ENCODE peak calls at places on chromosomes 7 and 10, in five cellular contexts. One of them, this sample, is unnamed.

GRCh38 chr7:55172881-55173609 is 154.2 kb downstream of the EGFR start:
- DNase-seq in NCI-H1105 treated with DMSO at 0.1 percent for 48 hours: no peak
- DNase-seq in H7: no peak
- DNase-seq in colonic mucosa: no peak
- DNase-seq in AG09319: no peak
- DNase-seq in this sample: no peak

GRCh38 chr7:87480386-87480785 is 4.9 kb upstream of the ABCB4 start:
- DNase-seq in NCI-H1105 treated with DMSO at 0.1 percent for 48 hours: no peak
- DNase-seq in H7: no peak
- DNase-seq in colonic mucosa: no peak
- DNase-seq in AG09319: no peak
- DNase-seq in this sample: no peak

GRCh38 chr7:135490783-135491182 is 19.1 kb downstream of the CNOT4 start:
- DNase-seq in NCI-H1105 treated with DMSO at 0.1 percent for 48 hours: no peak
- DNase-seq in H7: no peak
- DNase-seq in colonic mucosa: peak
- DNase-seq in AG09319: no peak
- DNase-seq in this sample: no peak

GRCh38 chr7:88095-88926 is 104.1 kb upstream of the FAM20C start:
- DNase-seq in NCI-H1105 treated with DMSO at 0.1 percent for 48 hours: no peak
- DNase-seq in H7: peak
- DNase-seq in colonic mucosa: no peak
- DNase-seq in AG09319: no peak
- DNase-seq in this sample: no peak

GRCh38 chr10:44689368-44689767 is 221.8 kb upstream of the TMEM72 start:
- DNase-seq in NCI-H1105 treated with DMSO at 0.1 percent for 48 hours: no peak
- DNase-seq in H7: peak
- DNase-seq in colonic mucosa: no peak
- DNase-seq in AG09319: no peak
- DNase-seq in this sample: no peak

GRCh38 chr7:32785365-32785764 is 106.2 kb downstream of the KBTBD2 start:
- DNase-seq in NCI-H1105 treated with DMSO at 0.1 percent for 48 hours: no peak
- DNase-seq in H7: no peak
- DNase-seq in colonic mucosa: no peak
- DNase-seq in AG09319: no peak
- DNase-seq in this sample: no peak

GRCh38 chr10:71584461-71584860 is 135.1 kb downstream of the C10orf105 start:
- DNase-seq in NCI-H1105 treated with DMSO at 0.1 percent for 48 hours: no peak
- DNase-seq in H7: no peak
- DNase-seq in colonic mucosa: no peak
- DNase-seq in AG09319: no peak
- DNase-seq in this sample: no peak

GRCh38 chr10:1123198-1123597 is 67.0 kb downstream of the WDR37 start:
- DNase-seq in NCI-H1105 treated with DMSO at 0.1 percent for 48 hours: no peak
- DNase-seq in H7: no peak
- DNase-seq in colonic mucosa: peak
- DNase-seq in AG09319: no peak
- DNase-seq in this sample: no peak

GRCh38 chr7:12706900-12707536 is 19.6 kb downstream of the ARL4A start:
- DNase-seq in NCI-H1105 treated with DMSO at 0.1 percent for 48 hours: peak
- DNase-seq in H7: no peak
- DNase-seq in colonic mucosa: no peak
- DNase-seq in AG09319: no peak
- DNase-seq in this sample: no peak

GRCh38 chr10:69839696-69840345 is 38.1 kb downstream of the COL13A1 start:
- DNase-seq in NCI-H1105 treated with DMSO at 0.1 percent for 48 hours: no peak
- DNase-seq in H7: peak
- DNase-seq in colonic mucosa: no peak
- DNase-seq in AG09319: no peak
- DNase-seq in this sample: no peak

GRCh38 chr7:20026762-20027161 is 190.4 kb downstream of the MACC1 start:
- DNase-seq in NCI-H1105 treated with DMSO at 0.1 percent for 48 hours: no peak
- DNase-seq in H7: no peak
- DNase-seq in colonic mucosa: no peak
- DNase-seq in AG09319: no peak
- DNase-seq in this sample: no peak

GRCh38 chr7:85386460-85386859 is 199.6 kb upstream of the SEMA3D start:
- DNase-seq in NCI-H1105 treated with DMSO at 0.1 percent for 48 hours: no peak
- DNase-seq in H7: no peak
- DNase-seq in colonic mucosa: no peak
- DNase-seq in AG09319: no peak
- DNase-seq in this sample: no peak

GRCh38 chr10:1376384-1376945 is 320.3 kb downstream of the WDR37 start:
- DNase-seq in NCI-H1105 treated with DMSO at 0.1 percent for 48 hours: no peak
- DNase-seq in H7: peak
- DNase-seq in colonic mucosa: peak
- DNase-seq in AG09319: no peak
- DNase-seq in this sample: no peak

GRCh38 chr10:133400624-133401424 is 6.9 kb downstream of the MTG1 start:
- DNase-seq in NCI-H1105 treated with DMSO at 0.1 percent for 48 hours: no peak
- DNase-seq in H7: peak
- DNase-seq in colonic mucosa: no peak
- DNase-seq in AG09319: no peak
- DNase-seq in this sample: no peak

GRCh38 chr10:9239298-9239697 is 1184.8 kb downstream of the GATA3 start:
- DNase-seq in NCI-H1105 treated with DMSO at 0.1 percent for 48 hours: no peak
- DNase-seq in H7: no peak
- DNase-seq in colonic mucosa: no peak
- DNase-seq in AG09319: no peak
- DNase-seq in this sample: no peak

GRCh38 chr10:78236416-78237015 is 202.9 kb downstream of the RPS24 start:
- DNase-seq in NCI-H1105 treated with DMSO at 0.1 percent for 48 hours: no peak
- DNase-seq in H7: no peak
- DNase-seq in colonic mucosa: no peak
- DNase-seq in AG09319: no peak
- DNase-seq in this sample: no peak

GRCh38 chr7:148609045-148609725 is 18.6 kb downstream of the C7orf33 start:
- DNase-seq in NCI-H1105 treated with DMSO at 0.1 percent for 48 hours: no peak
- DNase-seq in H7: no peak
- DNase-seq in colonic mucosa: no peak
- DNase-seq in AG09319: no peak
- DNase-seq in this sample: no peak

GRCh38 chr7:20329389-20330175 is 1.1 kb upstream of the ITGB8 start:
- DNase-seq in NCI-H1105 treated with DMSO at 0.1 percent for 48 hours: peak
- DNase-seq in H7: peak
- DNase-seq in colonic mucosa: peak
- DNase-seq in AG09319: no peak
- DNase-seq in this sample: peak

GRCh38 chr7:85593355-85593754 is 406.5 kb upstream of the SEMA3D start:
- DNase-seq in NCI-H1105 treated with DMSO at 0.1 percent for 48 hours: no peak
- DNase-seq in H7: no peak
- DNase-seq in colonic mucosa: no peak
- DNase-seq in AG09319: no peak
- DNase-seq in this sample: no peak

GRCh38 chr7:156650042-156650441 is 9.5 kb downstream of the RNF32 start:
- DNase-seq in NCI-H1105 treated with DMSO at 0.1 percent for 48 hours: no peak
- DNase-seq in H7: peak
- DNase-seq in colonic mucosa: peak
- DNase-seq in AG09319: no peak
- DNase-seq in this sample: no peak

GRCh38 chr10:69345890-69346474 is 67.7 kb downstream of the HK1 start:
- DNase-seq in NCI-H1105 treated with DMSO at 0.1 percent for 48 hours: no peak
- DNase-seq in H7: no peak
- DNase-seq in colonic mucosa: no peak
- DNase-seq in AG09319: no peak
- DNase-seq in this sample: no peak

GRCh38 chr10:18104223-18104872 is 35.9 kb upstream of the CACNB2 start:
- DNase-seq in NCI-H1105 treated with DMSO at 0.1 percent for 48 hours: peak
- DNase-seq in H7: peak
- DNase-seq in colonic mucosa: peak
- DNase-seq in AG09319: no peak
- DNase-seq in this sample: no peak

GRCh38 chr7:93913197-93913596 is 6.8 kb downstream of the GNGT1 start:
- DNase-seq in NCI-H1105 treated with DMSO at 0.1 percent for 48 hours: no peak
- DNase-seq in H7: no peak
- DNase-seq in colonic mucosa: no peak
- DNase-seq in AG09319: no peak
- DNase-seq in this sample: no peak

GRCh38 chr10:49713266-49713665 is 33.8 kb downstream of the C10orf53 start:
- DNase-seq in NCI-H1105 treated with DMSO at 0.1 percent for 48 hours: no peak
- DNase-seq in H7: no peak
- DNase-seq in colonic mucosa: no peak
- DNase-seq in AG09319: no peak
- DNase-seq in this sample: no peak

GRCh38 chr10:69647101-69647500 is 17.1 kb downstream of the FAM241B start:
- DNase-seq in NCI-H1105 treated with DMSO at 0.1 percent for 48 hours: no peak
- DNase-seq in H7: no peak
- DNase-seq in colonic mucosa: no peak
- DNase-seq in AG09319: no peak
- DNase-seq in this sample: no peak

GRCh38 chr10:16989826-16990293 is 139.8 kb downstream of the CUBN start:
- DNase-seq in NCI-H1105 treated with DMSO at 0.1 percent for 48 hours: no peak
- DNase-seq in H7: peak
- DNase-seq in colonic mucosa: no peak
- DNase-seq in AG09319: no peak
- DNase-seq in this sample: no peak

GRCh38 chr7:66162622-66163021 is 42.5 kb upstream of the TPST1 start:
- DNase-seq in NCI-H1105 treated with DMSO at 0.1 percent for 48 hours: no peak
- DNase-seq in H7: no peak
- DNase-seq in colonic mucosa: no peak
- DNase-seq in AG09319: no peak
- DNase-seq in this sample: no peak

GRCh38 chr7:94228223-94228622 is 166.5 kb upstream of the COL1A2 start:
- DNase-seq in NCI-H1105 treated with DMSO at 0.1 percent for 48 hours: no peak
- DNase-seq in H7: peak
- DNase-seq in colonic mucosa: no peak
- DNase-seq in AG09319: no peak
- DNase-seq in this sample: no peak

GRCh38 chr10:91630592-91630991 is 2.3 kb downstream of the PPP1R3C start:
- DNase-seq in NCI-H1105 treated with DMSO at 0.1 percent for 48 hours: no peak
- DNase-seq in H7: no peak
- DNase-seq in colonic mucosa: no peak
- DNase-seq in AG09319: no peak
- DNase-seq in this sample: no peak

GRCh38 chr10:131427901-131428300 is 116.4 kb upstream of the TCERG1L start:
- DNase-seq in NCI-H1105 treated with DMSO at 0.1 percent for 48 hours: no peak
- DNase-seq in H7: no peak
- DNase-seq in colonic mucosa: no peak
- DNase-seq in AG09319: no peak
- DNase-seq in this sample: no peak

GRCh38 chr7:80231719-80232118 is 97.1 kb downstream of the GNAI1 start:
- DNase-seq in NCI-H1105 treated with DMSO at 0.1 percent for 48 hours: no peak
- DNase-seq in H7: no peak
- DNase-seq in colonic mucosa: no peak
- DNase-seq in AG09319: no peak
- DNase-seq in this sample: no peak